ENCODE peak calls at places on chromosome 16, in ten cellular contexts. One of them, this sample, is unnamed.

GRCh38 chr16:85553436-85554113 is 59.5 kb upstream of the GSE1 start:
- DNase-seq in HFF-Myc: no peak
- DNase-seq in GM20000: peak
- DNase-seq in osteocyte: no peak
- DNase-seq in Caco-2: peak
- DNase-seq in BE2C: peak
- DNase-seq in GM12864: no peak
- DNase-seq in cardiac muscle cell: peak
- DNase-seq in neural progenitor cell: no peak
- DNase-seq in dorsolateral prefrontal cortex: no peak
- DNase-seq in this sample: peak

GRCh38 chr16:11675561-11676511 is 7.6 kb downstream of the SNN start:
- DNase-seq in HFF-Myc: no peak
- DNase-seq in GM20000: no peak
- DNase-seq in osteocyte: no peak
- DNase-seq in Caco-2: peak
- DNase-seq in BE2C: peak
- DNase-seq in GM12864: no peak
- DNase-seq in cardiac muscle cell: no peak
- DNase-seq in neural progenitor cell: no peak
- DNase-seq in dorsolateral prefrontal cortex: peak
- DNase-seq in this sample: no peak

GRCh38 chr16:55571191-55571897 is 4.9 kb downstream of the CAPNS2 start:
- DNase-seq in HFF-Myc: no peak
- DNase-seq in GM20000: no peak
- DNase-seq in osteocyte: no peak
- DNase-seq in Caco-2: no peak
- DNase-seq in BE2C: no peak
- DNase-seq in GM12864: no peak
- DNase-seq in cardiac muscle cell: no peak
- DNase-seq in neural progenitor cell: no peak
- DNase-seq in dorsolateral prefrontal cortex: no peak
- DNase-seq in this sample: no peak

GRCh38 chr16:85168732-85169256 is 56.5 kb upstream of the CIBAR2 start:
- DNase-seq in HFF-Myc: no peak
- DNase-seq in GM20000: peak
- DNase-seq in osteocyte: no peak
- DNase-seq in Caco-2: peak
- DNase-seq in BE2C: peak
- DNase-seq in GM12864: no peak
- DNase-seq in cardiac muscle cell: peak
- DNase-seq in neural progenitor cell: peak
- DNase-seq in dorsolateral prefrontal cortex: no peak
- DNase-seq in this sample: no peak

GRCh38 chr16:86584071-86584685 is 5.8 kb downstream of the FOXL1 start:
- DNase-seq in HFF-Myc: no peak
- DNase-seq in GM20000: no peak
- DNase-seq in osteocyte: no peak
- DNase-seq in Caco-2: no peak
- DNase-seq in BE2C: no peak
- DNase-seq in GM12864: no peak
- DNase-seq in cardiac muscle cell: no peak
- DNase-seq in neural progenitor cell: no peak
- DNase-seq in dorsolateral prefrontal cortex: no peak
- DNase-seq in this sample: no peak

GRCh38 chr16:12435730-12436129 is 368.0 kb downstream of the CPPED1 start:
- DNase-seq in HFF-Myc: no peak
- DNase-seq in GM20000: no peak
- DNase-seq in osteocyte: no peak
- DNase-seq in Caco-2: no peak
- DNase-seq in BE2C: no peak
- DNase-seq in GM12864: no peak
- DNase-seq in cardiac muscle cell: no peak
- DNase-seq in neural progenitor cell: no peak
- DNase-seq in dorsolateral prefrontal cortex: no peak
- DNase-seq in this sample: no peak

GRCh38 chr16:64416232-64417010 is 705.4 kb downstream of the CDH11 start:
- DNase-seq in HFF-Myc: no peak
- DNase-seq in GM20000: no peak
- DNase-seq in osteocyte: no peak
- DNase-seq in Caco-2: no peak
- DNase-seq in BE2C: no peak
- DNase-seq in GM12864: no peak
- DNase-seq in cardiac muscle cell: peak
- DNase-seq in neural progenitor cell: no peak
- DNase-seq in dorsolateral prefrontal cortex: no peak
- DNase-seq in this sample: peak

GRCh38 chr16:23858496-23859062 is 22.8 kb downstream of the PRKCB start:
- DNase-seq in HFF-Myc: no peak
- DNase-seq in GM20000: no peak
- DNase-seq in osteocyte: no peak
- DNase-seq in Caco-2: no peak
- DNase-seq in BE2C: no peak
- DNase-seq in GM12864: no peak
- DNase-seq in cardiac muscle cell: peak
- DNase-seq in neural progenitor cell: no peak
- DNase-seq in dorsolateral prefrontal cortex: no peak
- DNase-seq in this sample: no peak

GRCh38 chr16:27204232-27204915 is 1.0 kb downstream of the KDM8 start:
- DNase-seq in HFF-Myc: no peak
- DNase-seq in GM20000: no peak
- DNase-seq in osteocyte: no peak
- DNase-seq in Caco-2: no peak
- DNase-seq in BE2C: no peak
- DNase-seq in GM12864: no peak
- DNase-seq in cardiac muscle cell: no peak
- DNase-seq in neural progenitor cell: no peak
- DNase-seq in dorsolateral prefrontal cortex: peak
- DNase-seq in this sample: no peak

GRCh38 chr16:21184834-21185233 is 26.4 kb downstream of the LDAF1 start:
- DNase-seq in HFF-Myc: no peak
- DNase-seq in GM20000: no peak
- DNase-seq in osteocyte: no peak
- DNase-seq in Caco-2: no peak
- DNase-seq in BE2C: no peak
- DNase-seq in GM12864: no peak
- DNase-seq in cardiac muscle cell: no peak
- DNase-seq in neural progenitor cell: no peak
- DNase-seq in dorsolateral prefrontal cortex: no peak
- DNase-seq in this sample: no peak

DNA sequence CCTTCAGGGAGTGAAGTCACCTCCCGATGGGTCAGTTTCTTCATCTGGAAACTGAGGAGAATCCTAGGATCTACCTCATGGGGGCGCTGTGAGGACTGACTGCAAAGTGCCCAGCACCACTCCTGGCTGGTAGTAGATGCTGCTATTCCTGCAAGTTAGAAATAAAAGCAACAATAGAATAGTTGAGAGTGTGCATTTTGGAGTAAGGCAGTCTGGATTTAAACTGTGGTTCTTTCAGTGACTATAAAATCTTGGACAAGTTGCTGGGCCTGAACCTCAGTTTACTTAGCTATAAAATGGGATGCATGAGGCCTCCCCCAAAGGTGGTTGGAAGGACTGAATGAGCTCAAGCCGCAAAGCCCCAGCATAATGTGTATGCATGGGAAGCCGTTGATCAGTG is 70.6 kb downstream of the CYB5B start:
- DNase-seq in HFF-Myc: no peak
- DNase-seq in GM20000: peak
- DNase-seq in osteocyte: no peak
- DNase-seq in Caco-2: peak
- DNase-seq in BE2C: peak
- DNase-seq in GM12864: no peak
- DNase-seq in cardiac muscle cell: no peak
- DNase-seq in neural progenitor cell: peak
- DNase-seq in dorsolateral prefrontal cortex: no peak
- DNase-seq in this sample: no peak
- TF ChIP-seq CTCF in HFF-Myc: peak
- TF ChIP-seq CTCF in GM20000: no peak
- TF ChIP-seq CTCF in osteocyte: peak
- TF ChIP-seq CTCF in Caco-2: peak
- TF ChIP-seq CTCF in BE2C: peak
- TF ChIP-seq CTCF in GM12864: peak
- TF ChIP-seq CTCF in cardiac muscle cell: peak
- TF ChIP-seq CTCF in neural progenitor cell: peak
- TF ChIP-seq CTCF in dorsolateral prefrontal cortex: no peak
- TF ChIP-seq CTCF in this sample: peak

GRCh38 chr16:6267682-6268081 is 1065.0 kb upstream of the RBFOX1 start:
- DNase-seq in HFF-Myc: no peak
- DNase-seq in GM20000: no peak
- DNase-seq in osteocyte: no peak
- DNase-seq in Caco-2: no peak
- DNase-seq in BE2C: no peak
- DNase-seq in GM12864: no peak
- DNase-seq in cardiac muscle cell: no peak
- DNase-seq in neural progenitor cell: no peak
- DNase-seq in dorsolateral prefrontal cortex: no peak
- DNase-seq in this sample: no peak

GRCh38 chr16:6266703-6267102 is 1065.9 kb upstream of the RBFOX1 start:
- DNase-seq in HFF-Myc: no peak
- DNase-seq in GM20000: no peak
- DNase-seq in osteocyte: no peak
- DNase-seq in Caco-2: no peak
- DNase-seq in BE2C: no peak
- DNase-seq in GM12864: no peak
- DNase-seq in cardiac muscle cell: no peak
- DNase-seq in neural progenitor cell: no peak
- DNase-seq in dorsolateral prefrontal cortex: no peak
- DNase-seq in this sample: no peak

GRCh38 chr16:6265956-6266355 is 1066.7 kb upstream of the RBFOX1 start:
- DNase-seq in HFF-Myc: no peak
- DNase-seq in GM20000: no peak
- DNase-seq in osteocyte: no peak
- DNase-seq in Caco-2: no peak
- DNase-seq in BE2C: no peak
- DNase-seq in GM12864: no peak
- DNase-seq in cardiac muscle cell: no peak
- DNase-seq in neural progenitor cell: no peak
- DNase-seq in dorsolateral prefrontal cortex: no peak
- DNase-seq in this sample: no peak
- TF ChIP-seq CTCF in HFF-Myc: no peak
- TF ChIP-seq CTCF in GM20000: no peak
- TF ChIP-seq CTCF in osteocyte: no peak
- TF ChIP-seq CTCF in Caco-2: no peak
- TF ChIP-seq CTCF in BE2C: no peak
- TF ChIP-seq CTCF in GM12864: no peak
- TF ChIP-seq CTCF in cardiac muscle cell: no peak
- TF ChIP-seq CTCF in neural progenitor cell: no peak
- TF ChIP-seq CTCF in dorsolateral prefrontal cortex: no peak
- TF ChIP-seq CTCF in this sample: no peak

GRCh38 chr16:57380671-57381462 is 8.6 kb downstream of the CX3CL1 start:
- DNase-seq in HFF-Myc: no peak
- DNase-seq in GM20000: no peak
- DNase-seq in osteocyte: no peak
- DNase-seq in Caco-2: no peak
- DNase-seq in BE2C: peak
- DNase-seq in GM12864: no peak
- DNase-seq in cardiac muscle cell: peak
- DNase-seq in neural progenitor cell: no peak
- DNase-seq in dorsolateral prefrontal cortex: no peak
- DNase-seq in this sample: peak

GRCh38 chr16:57384248-57385070 is 12.2 kb downstream of the CX3CL1 start:
- DNase-seq in HFF-Myc: no peak
- DNase-seq in GM20000: no peak
- DNase-seq in osteocyte: no peak
- DNase-seq in Caco-2: no peak
- DNase-seq in BE2C: no peak
- DNase-seq in GM12864: no peak
- DNase-seq in cardiac muscle cell: no peak
- DNase-seq in neural progenitor cell: no peak
- DNase-seq in dorsolateral prefrontal cortex: no peak
- DNase-seq in this sample: no peak

GRCh38 chr16:57383276-57384247 is 11.3 kb downstream of the CX3CL1 start:
- DNase-seq in HFF-Myc: no peak
- DNase-seq in GM20000: no peak
- DNase-seq in osteocyte: no peak
- DNase-seq in Caco-2: peak
- DNase-seq in BE2C: peak
- DNase-seq in GM12864: no peak
- DNase-seq in cardiac muscle cell: peak
- DNase-seq in neural progenitor cell: no peak
- DNase-seq in dorsolateral prefrontal cortex: no peak
- DNase-seq in this sample: peak

GRCh38 chr16:57381791-57382534 is 9.7 kb downstream of the CX3CL1 start:
- DNase-seq in HFF-Myc: no peak
- DNase-seq in GM20000: no peak
- DNase-seq in osteocyte: no peak
- DNase-seq in Caco-2: no peak
- DNase-seq in BE2C: no peak
- DNase-seq in GM12864: no peak
- DNase-seq in cardiac muscle cell: no peak
- DNase-seq in neural progenitor cell: no peak
- DNase-seq in dorsolateral prefrontal cortex: no peak
- DNase-seq in this sample: no peak

DNA sequence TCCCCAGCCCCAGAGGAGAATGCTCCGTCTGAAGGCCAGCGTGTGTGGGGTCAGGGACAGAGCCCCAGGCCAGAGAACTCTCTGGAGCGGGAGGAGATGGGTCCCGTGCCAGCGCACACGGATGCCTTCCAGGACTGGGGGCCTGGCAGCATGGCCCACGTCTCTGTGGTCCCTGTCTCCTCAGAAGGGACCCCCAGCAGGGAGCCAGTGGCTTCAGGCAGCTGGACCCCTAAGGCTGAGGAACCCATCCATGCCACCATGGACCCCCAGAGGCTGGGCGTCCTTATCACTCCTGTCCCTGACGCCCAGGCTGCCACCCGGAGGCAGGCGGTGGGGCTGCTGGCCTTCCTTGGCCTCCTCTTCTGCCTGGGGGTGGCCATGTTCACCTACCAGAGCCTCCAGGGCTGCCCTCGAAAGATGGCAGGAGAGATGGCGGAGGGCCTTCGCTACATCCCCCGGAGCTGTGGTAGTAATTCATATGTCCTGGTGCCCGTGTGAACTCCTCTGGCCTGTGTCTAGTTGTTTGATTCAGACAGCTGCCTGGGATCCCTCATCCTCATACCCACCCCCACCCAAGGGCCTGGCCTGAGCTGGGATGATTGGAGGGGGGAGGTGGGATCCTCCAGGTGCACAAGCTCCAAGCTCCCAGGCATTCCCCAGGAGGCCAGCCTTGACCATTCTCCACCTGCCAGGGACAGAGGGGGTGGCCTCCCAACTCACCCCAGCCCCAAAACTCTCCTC is 10.4 kb downstream of the CX3CL1 start:
- DNase-seq in HFF-Myc: no peak
- DNase-seq in GM20000: no peak
- DNase-seq in osteocyte: no peak
- DNase-seq in Caco-2: no peak
- DNase-seq in BE2C: peak
- DNase-seq in GM12864: no peak
- DNase-seq in cardiac muscle cell: no peak
- DNase-seq in neural progenitor cell: no peak
- DNase-seq in dorsolateral prefrontal cortex: no peak
- DNase-seq in this sample: no peak
- TF ChIP-seq CTCF in HFF-Myc: no peak
- TF ChIP-seq CTCF in GM20000: peak
- TF ChIP-seq CTCF in osteocyte: no peak
- TF ChIP-seq CTCF in Caco-2: no peak
- TF ChIP-seq CTCF in BE2C: peak
- TF ChIP-seq CTCF in GM12864: peak
- TF ChIP-seq CTCF in cardiac muscle cell: no peak
- TF ChIP-seq CTCF in neural progenitor cell: no peak
- TF ChIP-seq CTCF in dorsolateral prefrontal cortex: no peak
- TF ChIP-seq CTCF in this sample: no peak

GRCh38 chr16:66161942-66162341 is 204.5 kb upstream of the CDH5 start:
- DNase-seq in HFF-Myc: no peak
- DNase-seq in GM20000: no peak
- DNase-seq in osteocyte: no peak
- DNase-seq in Caco-2: no peak
- DNase-seq in BE2C: no peak
- DNase-seq in GM12864: no peak
- DNase-seq in cardiac muscle cell: no peak
- DNase-seq in neural progenitor cell: no peak
- DNase-seq in dorsolateral prefrontal cortex: no peak
- DNase-seq in this sample: no peak
- TF ChIP-seq CTCF in HFF-Myc: no peak
- TF ChIP-seq CTCF in GM20000: no peak
- TF ChIP-seq CTCF in osteocyte: no peak
- TF ChIP-seq CTCF in Caco-2: no peak
- TF ChIP-seq CTCF in BE2C: no peak
- TF ChIP-seq CTCF in GM12864: no peak
- TF ChIP-seq CTCF in cardiac muscle cell: no peak
- TF ChIP-seq CTCF in neural progenitor cell: no peak
- TF ChIP-seq CTCF in dorsolateral prefrontal cortex: no peak
- TF ChIP-seq CTCF in this sample: no peak

This sample was measured in astrocyte of the spinal cord.